ENCODE peak calls at places on chromosomes 4 and X, in eight cellular contexts. I is activated naive CD4-positive, alpha-beta T cell treated with anti-CD3 and anti-CD28 coated beads, Interleukin-2, amount 10 ng/mL, durations not matched to agents 7 days and 5 days; J is nucleus accumbens; R is AG08396; X is MCF 10A; V is pancreas; B is T-cell; F is effector memory CD8-positive, alpha-beta T cell. O is an unnamed sample.

GRCh38 chrX:72100051-72100755 is 31.5 kb downstream of the RTL5 start:
- DNase-seq in X (no peak), J (no peak), R (no peak), V (peak; percentile 21), I (no peak), F (peak; percentile 25), B (no peak), O (no peak)

GRCh38 chr4:185734214-185734613 is 77.8 kb downstream of the SORBS2 start:
- DNase-seq in X (no peak), B (no peak), I (no peak), J (no peak), V (no peak), R (no peak), F (no peak), O (no peak)

GRCh38 chrX:9907645-9908387 is 59.3 kb upstream of the CLDN34 start:
- DNase-seq in F (no peak), I (no peak), B (no peak), X (peak; percentile 85), J (no peak), V (no peak), R (no peak), O (no peak)

GRCh38 chrX:68647156-68647957 is at the start of gene STARD8:
- DNase-seq in X (peak; percentile 67), I (no peak), R (peak; percentile 77), F (no peak), V (peak; percentile 72), J (peak; percentile 0), B (no peak), O (no peak)

GRCh38 chr4:11429646-11430045 is 952 bp upstream of the HS3ST1 start:
- DNase-seq in B (no peak), J (no peak), I (no peak), X (no peak), F (no peak), R (no peak), V (no peak), O (no peak)

GRCh38 chr4:1658146-1658545 is 26.0 kb downstream of the FAM53A start:
- DNase-seq in X (no peak), V (no peak), F (no peak), R (no peak), J (no peak), I (no peak), B (no peak), O (no peak)

GRCh38 chr4:79253168-79253567 is 72.7 kb downstream of the NAA11 start:
- DNase-seq in R (no peak), I (no peak), V (no peak), X (no peak), F (no peak), J (no peak), B (no peak), O (no peak)

GRCh38 chr4:159516556-159516955 is 413.7 kb downstream of the RAPGEF2 start:
- DNase-seq in V (no peak), I (no peak), R (peak; percentile 16), B (no peak), J (no peak), F (no peak), X (peak; percentile 53), O (no peak)

GRCh38 chr4:112170451-112170993 is 25.3 kb downstream of the FAM241A start:
- DNase-seq in B (no peak), I (no peak), R (peak; percentile 59), X (peak; percentile 91), F (no peak), V (no peak), J (no peak), O (peak; percentile 73)

GRCh38 chr4:129379429-129379828 is 283.5 kb downstream of the C4orf33 start:
- DNase-seq in F (no peak), V (no peak), X (no peak), I (no peak), J (no peak), B (no peak), R (no peak), O (no peak)

GRCh38 chr4:140296335-140296753 is 77.1 kb upstream of the SCOC start:
- DNase-seq in X (peak; percentile 58), V (no peak), F (no peak), B (no peak), I (no peak), R (peak; percentile 77), J (no peak), O (peak; percentile 95)

GRCh38 chr4:138086471-138086870 is 155.7 kb downstream of the SLC7A11 start:
- DNase-seq in I (no peak), J (no peak), R (no peak), B (no peak), F (no peak), V (no peak), X (no peak), O (no peak)

O was measured in GM04504.